ENCODE peak calls at places on chromosomes 3 and 15, in eight cellular contexts. T is iPS-NIHi11; C is ecto neural progenitor cell; O is CD4-positive, CD25-positive, alpha-beta regulatory T cell; M is stimulated activated CD4-positive, alpha-beta T cell treated with anti-CD3 and anti-CD28 coated beads, Interleukin-2, amount 100 ng/mL, for 48 hours; Y is ureter; D is GDM1; P is GM10248. Q is an unnamed sample.

GRCh38 chr15:99010743-99011142 is 3.2 kb upstream of the PGPEP1L start:
- DNase-seq in Y (no peak), D (no peak), O (no peak), P (no peak), T (no peak), C (no peak), M (no peak), Q (no peak)

GRCh38 chr3:176055851-176056250 is 1141.4 kb downstream of the TBL1XR1 start:
- DNase-seq in Y (no peak), O (no peak), M (no peak), C (no peak), P (no peak), D (no peak), T (no peak), Q (no peak)

GRCh38 chr3:53109190-53109589 is 21.0 kb downstream of the RFT1 start:
- DNase-seq in P (no peak), D (no peak), M (no peak), Y (no peak), O (peak), T (no peak), C (no peak), Q (no peak)

GRCh38 chr3:182716114-182716688 is 77.1 kb upstream of the ATP11B start:
- DNase-seq in Y (no peak), D (no peak), C (no peak), T (no peak), O (peak), M (no peak), P (no peak), Q (no peak)

GRCh38 chr3:160278210-160278609 is 53.0 kb downstream of the C3orf80 start:
- DNase-seq in M (no peak), D (no peak), T (no peak), O (no peak), C (no peak), P (no peak), Y (no peak), Q (no peak)

GRCh38 chr3:152139651-152140050 is 129.1 kb upstream of the MBNL1 start:
- DNase-seq in Y (no peak), T (no peak), D (no peak), M (no peak), C (no peak), O (no peak), P (no peak), Q (no peak)

GRCh38 chr3:16252243-16252978 is 12.3 kb downstream of the DPH3 start:
- DNase-seq in T (no peak), M (no peak), O (no peak), C (no peak), Y (no peak), P (no peak), D (no peak), Q (no peak)

GRCh38 chr3:139897759-139898158 is 37.2 kb upstream of the CLSTN2 start:
- DNase-seq in D (no peak), C (no peak), Y (no peak), T (no peak), M (no peak), P (no peak), O (no peak), Q (no peak)

GRCh38 chr3:185988080-185988815 is 50.4 kb upstream of the TRA2B start:
- DNase-seq in T (peak), C (no peak), P (no peak), O (no peak), Y (no peak), D (no peak), M (no peak), Q (no peak)

GRCh38 chr3:125129512-125129962 is 73.7 kb upstream of the HEG1 start:
- DNase-seq in O (no peak), P (no peak), Y (no peak), D (no peak), M (no peak), C (peak), T (no peak), Q (peak)

GRCh38 chr15:26870346-26870745 is 3.5 kb downstream of the GABRA5 start:
- DNase-seq in P (no peak), Y (no peak), O (no peak), M (no peak), C (no peak), D (no peak), T (no peak), Q (no peak)